ENCODE peak calls at places on chromosomes 16 and 17, in ten cellular contexts. S, L, I, E, N, F, T, D, U and K are unnamed samples.

GRCh38 chr16:20846030-20846429 is 39.7 kb downstream of the REXO5 start:
- DNase-seq in S (no peak), L (no peak), I (no peak), E (no peak), N (no peak), F (no peak), T (no peak), D (no peak), U (no peak), K (peak; percentile 65)

GRCh38 chr16:53147500-53148065 is 92.8 kb downstream of the CHD9 start:
- DNase-seq in S (no peak), L (no peak), I (no peak), E (no peak), N (no peak), F (no peak), T (no peak), D (no peak), U (no peak), K (no peak)

GRCh38 chr17:61065263-61065773 is 334.3 kb upstream of the TBX2 start:
- DNase-seq in S (no peak), L (no peak), I (no peak), E (no peak), N (no peak), F (peak; percentile 36), T (no peak), D (no peak), U (no peak), K (no peak)

GRCh38 chr16:86509759-86510464 is 415 bp upstream of the FOXF1 start:
- DNase-seq in S (no peak), L (peak; percentile 69), I (peak; percentile 84), E (peak; percentile 37), N (peak; percentile 21), F (peak; percentile 96), T (no peak), D (peak; percentile 54), U (no peak), K (no peak)

GRCh38 chr16:4663756-4664465 is 29.5 kb upstream of the NUDT16L1 start:
- DNase-seq in S (peak; percentile 96), L (no peak), I (no peak), E (no peak), N (no peak), F (no peak), T (no peak), D (no peak), U (no peak), K (peak; percentile 67)

GRCh38 chr16:88792078-88792550 is 7.1 kb upstream of the PIEZO1 start:
- DNase-seq in S (no peak), L (peak; percentile 2), I (peak; percentile 71), E (no peak), N (no peak), F (no peak), T (no peak), D (no peak), U (no peak), K (no peak)

GRCh38 chr17:55564077-55564476 is 52.8 kb upstream of the SMIM36 start:
- DNase-seq in S (no peak), L (no peak), I (no peak), E (no peak), N (no peak), F (no peak), T (no peak), D (no peak), U (no peak), K (no peak)

GRCh38 chr16:77353587-77354263 is 81.1 kb downstream of the ADAMTS18 start:
- DNase-seq in S (no peak), L (no peak), I (no peak), E (no peak), N (no peak), F (no peak), T (no peak), D (no peak), U (no peak), K (no peak)

GRCh38 chr17:61410555-61411089 is 11.0 kb downstream of the TBX2 start:
- DNase-seq in S (peak; percentile 75), L (peak; percentile 90), I (peak; percentile 94), E (peak; percentile 81), N (peak; percentile 86), F (peak; percentile 86), T (peak; percentile 68), D (peak; percentile 85), U (peak; percentile 78), K (peak; percentile 89)

GRCh38 chr17:54956802-54957201 is 11.7 kb downstream of the COX11 start:
- DNase-seq in S (no peak), L (no peak), I (no peak), E (no peak), N (no peak), F (no peak), T (no peak), D (no peak), U (no peak), K (no peak)

GRCh38 chr17:64622931-64623654 is 39.0 kb downstream of the SMURF2 start:
- DNase-seq in S (no peak), L (no peak), I (no peak), E (no peak), N (no peak), F (peak; percentile 91), T (no peak), D (no peak), U (no peak), K (no peak)

GRCh38 chr17:48868916-48869500 is 23.6 kb upstream of the ATP5MC1 start:
- DNase-seq in S (no peak), L (no peak), I (no peak), E (no peak), N (no peak), F (no peak), T (no peak), D (no peak), U (no peak), K (no peak)

GRCh38 chr17:48241131-48241591 is 133.6 kb downstream of the SNX11 start:
- DNase-seq in S (no peak), L (peak; percentile 46), I (no peak), E (peak; percentile 25), N (peak; percentile 72), F (peak; percentile 42), T (peak; percentile 7), D (peak; percentile 36), U (peak; percentile 71), K (peak; percentile 56)

GRCh38 chr16:4882633-4883285 is 35.5 kb downstream of the UBN1 start:
- DNase-seq in S (peak; percentile 63), L (no peak), I (peak; percentile 55), E (no peak), N (no peak), F (peak; percentile 80), T (peak; percentile 56), D (no peak), U (no peak), K (no peak)

GRCh38 chr17:19579867-19580565 is 46.4 kb downstream of the SLC47A1 start:
- DNase-seq in S (no peak), L (peak; percentile 56), I (peak; percentile 83), E (no peak), N (peak; percentile 19), F (no peak), T (no peak), D (peak; percentile 52), U (no peak), K (peak; percentile 49)

GRCh38 chr16:57187508-57187854 is 1.4 kb downstream of the RSPRY1 start:
- DNase-seq in S (no peak), L (no peak), I (no peak), E (peak; percentile 10), N (no peak), F (no peak), T (no peak), D (no peak), U (peak; percentile 43), K (no peak)

GRCh38 chr17:71327376-71328059 is 793.3 kb upstream of the SOX9 start:
- DNase-seq in S (no peak), L (no peak), I (no peak), E (no peak), N (no peak), F (peak; percentile 72), T (no peak), D (no peak), U (no peak), K (no peak)

GRCh38 chr16:55528974-55529373 is 20.1 kb downstream of the LPCAT2 start:
- DNase-seq in S (no peak), L (no peak), I (no peak), E (no peak), N (peak; percentile 4), F (no peak), T (no peak), D (no peak), U (no peak), K (no peak)

GRCh38 chr17:61492759-61493526 is 40.7 kb downstream of the TBX4 start:
- DNase-seq in S (no peak), L (no peak), I (no peak), E (no peak), N (no peak), F (peak; percentile 56), T (no peak), D (no peak), U (no peak), K (no peak)

GRCh38 chr17:31489295-31490018 is 98.0 kb downstream of the RAB11FIP4 start:
- DNase-seq in S (peak; percentile 84), L (no peak), I (no peak), E (no peak), N (no peak), F (no peak), T (no peak), D (no peak), U (no peak), K (no peak)

GRCh38 chr16:30368122-30368791 is 2.0 kb downstream of the TBC1D10B start:
- DNase-seq in S (no peak), L (no peak), I (no peak), E (no peak), N (no peak), F (peak; percentile 59), T (no peak), D (no peak), U (no peak), K (no peak)

GRCh38 chr16:4536391-4537106 is 2.0 kb downstream of the CDIP1 start:
- DNase-seq in S (no peak), L (no peak), I (no peak), E (no peak), N (no peak), F (no peak), T (no peak), D (no peak), U (no peak), K (no peak)

GRCh38 chr16:50273382-50273690 is 7.0 kb downstream of the ADCY7 start:
- DNase-seq in S (no peak), L (no peak), I (peak; percentile 42), E (no peak), N (no peak), F (no peak), T (no peak), D (no peak), U (no peak), K (peak; percentile 31)

GRCh38 chr17:80030730-80031410 is 4.8 kb downstream of the TBC1D16 start:
- DNase-seq in S (peak; percentile 89), L (no peak), I (no peak), E (no peak), N (no peak), F (no peak), T (no peak), D (no peak), U (no peak), K (no peak)

GRCh38 chr16:2698996-2699750 is 16.9 kb downstream of the KCTD5 start:
- DNase-seq in S (no peak), L (no peak), I (no peak), E (no peak), N (no peak), F (no peak), T (no peak), D (no peak), U (no peak), K (no peak)

GRCh38 chr17:78609198-78609597 is 32.0 kb upstream of the DNAH17 start:
- DNase-seq in S (no peak), L (no peak), I (peak; percentile 27), E (no peak), N (no peak), F (no peak), T (no peak), D (no peak), U (no peak), K (no peak)

GRCh38 chr16:82580293-82580900 is 46.4 kb upstream of the CDH13 start:
- DNase-seq in S (no peak), L (no peak), I (no peak), E (no peak), N (peak; percentile 20), F (no peak), T (no peak), D (no peak), U (no peak), K (no peak)

GRCh38 chr16:23274968-23275367 is 27.1 kb upstream of the SCNN1B start:
- DNase-seq in S (no peak), L (no peak), I (no peak), E (no peak), N (peak; percentile 38), F (no peak), T (no peak), D (no peak), U (no peak), K (no peak)